ENCODE peak calls at places on chromosomes 3 and 15, in six cellular contexts. Q is ovary, W is H7, R is lung, U is astrocyte of the spinal cord, Y is kidney epithelial cell. H is an unnamed sample.

GRCh38 chr3:44439499-44440295 is 37.8 kb downstream of the ZNF445 start:
- DNase-seq in U (peak; percentile 60), W (no peak), Q (peak; percentile 41), R (peak; percentile 80), Y (no peak), H (peak; percentile 47)

GRCh38 chr3:176190755-176191154 is 1006.5 kb downstream of the TBL1XR1 start:
- DNase-seq in U (no peak), Y (no peak), W (no peak), Q (no peak), R (no peak), H (no peak)

GRCh38 chr15:42031211-42031915 is 10.5 kb upstream of the PLA2G4E start:
- DNase-seq in W (no peak), R (no peak), Q (no peak), U (no peak), Y (no peak), H (no peak)

GRCh38 chr15:92306662-92307061 is 87.0 kb upstream of the ST8SIA2 start:
- DNase-seq in Y (no peak), W (peak; percentile 28), R (no peak), Q (no peak), U (no peak), H (no peak)

GRCh38 chr15:93485922-93486327 is 396.9 kb upstream of the RGMA start:
- DNase-seq in U (no peak), W (no peak), Y (no peak), Q (peak; percentile 61), R (no peak), H (no peak)

GRCh38 chr3:8629151-8630021 is 15.2 kb downstream of the SSUH2 start:
- DNase-seq in W (no peak), Q (no peak), Y (peak; percentile 77), U (peak; percentile 81), R (peak; percentile 80), H (no peak)

GRCh38 chr15:86347245-86347644 is 267.6 kb downstream of the AGBL1 start:
- DNase-seq in W (no peak), R (no peak), Y (no peak), U (no peak), Q (no peak), H (no peak)

GRCh38 chr3:117531078-117531477 is 821.5 kb downstream of the TUSC7 start:
- DNase-seq in Q (no peak), Y (no peak), W (no peak), U (no peak), R (no peak), H (no peak)

GRCh38 chr15:85002517-85002916 is 20.9 kb downstream of the PDE8A start:
- DNase-seq in W (no peak), Q (no peak), R (no peak), Y (no peak), U (no peak), H (no peak)

GRCh38 chr3:61903931-61904657 is 342.7 kb downstream of the PTPRG start:
- DNase-seq in Y (no peak), U (peak; percentile 64), R (no peak), Q (no peak), W (no peak), H (no peak)

GRCh38 chr15:58165661-58166060 is 27.5 kb downstream of the AQP9 start:
- DNase-seq in U (peak; percentile 35), Y (no peak), Q (peak; percentile 47), R (peak; percentile 32), W (no peak), H (no peak)

GRCh38 chr3:50503504-50503903 is at the start of gene CACNA2D2:
- DNase-seq in U (no peak), Q (peak; percentile 73), W (peak; percentile 97), Y (no peak), R (peak; percentile 67), H (no peak)

GRCh38 chr3:192850501-192850981 is 67.1 kb downstream of the MB21D2 start:
- DNase-seq in W (no peak), R (no peak), Y (no peak), U (peak; percentile 73), Q (no peak), H (no peak)

GRCh38 chr15:67094001-67094826 is 28.8 kb downstream of the SMAD3 start:
- DNase-seq in W (no peak), Y (no peak), Q (no peak), R (no peak), U (no peak), H (peak; percentile 81)

GRCh38 chr15:52010633-52011595 is 8.1 kb upstream of the MAPK6 start:
- DNase-seq in Q (no peak), W (no peak), U (peak; percentile 84), R (peak; percentile 55), Y (no peak), H (no peak)

DNA sequence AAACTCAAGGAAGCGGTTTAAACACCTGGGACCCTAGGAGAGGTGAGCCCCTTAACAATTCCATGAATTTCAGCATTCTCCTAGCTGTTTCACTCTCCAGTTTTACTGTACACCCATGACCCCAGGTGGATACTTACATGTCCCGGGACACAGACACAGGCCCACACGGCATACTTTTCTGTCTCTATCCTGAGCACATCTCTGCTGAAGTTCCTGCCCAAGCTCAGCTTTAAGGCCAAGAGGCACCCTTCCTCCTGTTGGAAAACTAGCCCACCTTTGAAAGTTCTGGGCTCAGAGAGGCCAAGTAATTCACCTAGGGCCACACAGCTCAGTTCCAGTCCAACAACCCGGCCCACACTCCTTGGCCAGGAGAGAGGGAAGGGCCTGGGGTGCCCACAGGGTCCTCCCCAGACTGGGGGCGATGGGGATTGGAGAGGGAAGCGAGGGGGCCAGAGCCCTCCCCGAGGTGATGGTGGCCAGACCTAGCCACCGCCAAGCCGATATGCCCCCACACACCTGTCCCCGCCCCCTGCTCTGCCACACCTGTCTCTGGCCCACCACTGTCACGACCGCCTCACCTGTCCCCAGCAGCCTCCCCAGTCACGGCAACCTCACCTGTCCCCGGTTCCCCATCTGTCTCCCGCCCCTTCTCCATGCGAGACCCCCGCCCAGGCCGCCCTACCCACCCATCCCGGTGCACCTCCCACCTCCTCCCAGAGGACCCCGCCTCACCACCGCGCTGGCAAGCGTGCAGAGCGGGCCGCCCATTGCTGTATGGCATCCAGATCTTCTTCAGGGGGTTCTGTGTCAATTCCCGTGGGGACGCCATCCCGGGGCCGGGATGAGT is 431 bp downstream of the PFKFB4 start:
- DNase-seq in R (no peak), W (no peak), Y (no peak), Q (no peak), U (no peak), H (no peak)
- H3K4me3 ChIP-seq in R (peak overlapping the region; percentile 43), W (peak overlapping the region; percentile 75), Y (peak overlapping the region; percentile 62), Q (peak overlapping the region; percentile 56), U (peak overlapping the region; percentile 50), H (peak overlapping the region; percentile 74)

GRCh38 chr3:197222816-197223419 is 75.5 kb downstream of the DLG1 start:
- DNase-seq in Q (no peak), Y (no peak), R (no peak), W (no peak), U (no peak), H (no peak)

GRCh38 chr3:197225579-197225978 is 72.8 kb downstream of the DLG1 start:
- DNase-seq in W (no peak), U (no peak), Q (no peak), Y (no peak), R (no peak), H (no peak)

GRCh38 chr3:197226179-197226578 is 72.2 kb downstream of the DLG1 start:
- DNase-seq in Q (no peak), W (no peak), Y (peak; percentile 5), R (no peak), U (no peak), H (peak; percentile 64)

GRCh38 chr3:197227780-197228574 is 70.4 kb downstream of the DLG1 start:
- DNase-seq in R (no peak), W (no peak), U (no peak), Q (no peak), Y (no peak), H (no peak)

DNA sequence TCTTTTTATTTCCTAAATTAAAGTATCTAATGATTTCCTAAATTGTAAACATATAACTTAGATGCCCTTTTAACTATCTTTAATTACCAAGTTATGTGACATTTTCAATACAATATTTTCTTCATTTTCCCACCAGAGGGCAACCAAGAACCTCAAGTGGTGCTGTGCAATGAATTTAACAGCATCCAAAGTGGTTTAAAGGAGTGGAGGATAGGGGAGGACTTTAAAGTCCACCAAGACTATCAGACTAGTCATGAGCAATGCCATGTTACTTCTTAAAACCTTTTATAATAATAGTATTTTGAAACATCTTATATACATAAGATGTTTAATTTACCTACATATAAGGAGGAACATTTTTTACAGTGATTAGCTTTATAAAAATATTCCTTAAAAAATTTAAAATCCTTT is 74.4 kb downstream of the DLG1 start:
- DNase-seq in W (peak; percentile 53), Y (peak; percentile 16), Q (no peak), U (peak; percentile 66), R (no peak), H (peak; percentile 92)
- H3K4me3 ChIP-seq in W (no peak overlapping the region), Y (no peak overlapping the region), Q (no peak overlapping the region), U (no peak overlapping the region), R (no peak overlapping the region), H (no peak overlapping the region)

GRCh38 chr3:5126586-5126985 is 4.5 kb downstream of the ARL8B start:
- DNase-seq in Y (no peak), U (no peak), W (no peak), R (no peak), Q (no peak), H (no peak)
- H3K4me3 ChIP-seq in Y (no peak overlapping the region), U (no peak overlapping the region), W (no peak overlapping the region), R (no peak overlapping the region), Q (no peak overlapping the region), H (no peak overlapping the region)

GRCh38 chr3:5123937-5124336 is 1.8 kb downstream of the ARL8B start:
- DNase-seq in Y (no peak), R (no peak), U (no peak), Q (no peak), W (no peak), H (no peak)
- H3K4me3 ChIP-seq in Y (peak overlapping the region; percentile 99), R (no peak overlapping the region), U (no peak overlapping the region), Q (peak overlapping the region; percentile 97), W (no peak overlapping the region), H (peak overlapping the region; percentile 100)

DNA sequence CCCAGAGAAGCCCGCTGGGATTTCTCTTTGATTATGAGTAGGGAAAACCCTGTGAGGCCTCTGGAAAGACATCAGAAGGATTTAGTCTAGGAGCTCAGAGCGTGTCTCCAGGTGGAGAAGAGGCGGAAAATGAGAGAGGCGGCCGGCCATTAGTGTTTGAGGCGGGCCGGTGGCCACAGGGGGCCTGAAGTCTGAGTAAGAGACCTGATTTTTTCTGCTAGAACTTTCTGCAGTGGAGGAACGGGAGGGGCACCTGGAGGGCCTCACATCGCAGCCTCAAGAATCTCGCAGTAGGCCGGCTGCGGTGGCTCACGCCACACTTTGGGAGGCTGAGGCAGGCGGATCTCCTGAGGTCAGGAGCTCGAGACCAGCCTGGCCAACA is 28.5 kb downstream of the KLHDC8B start:
- DNase-seq in R (no peak), W (no peak), Q (no peak), Y (no peak), U (no peak), H (no peak)
- H3K4me3 ChIP-seq in R (peak overlapping the region; percentile 33), W (no peak overlapping the region), Q (peak overlapping the region; percentile 46), Y (peak overlapping the region; percentile 31), U (peak overlapping the region; percentile 40), H (no peak overlapping the region)

DNA sequence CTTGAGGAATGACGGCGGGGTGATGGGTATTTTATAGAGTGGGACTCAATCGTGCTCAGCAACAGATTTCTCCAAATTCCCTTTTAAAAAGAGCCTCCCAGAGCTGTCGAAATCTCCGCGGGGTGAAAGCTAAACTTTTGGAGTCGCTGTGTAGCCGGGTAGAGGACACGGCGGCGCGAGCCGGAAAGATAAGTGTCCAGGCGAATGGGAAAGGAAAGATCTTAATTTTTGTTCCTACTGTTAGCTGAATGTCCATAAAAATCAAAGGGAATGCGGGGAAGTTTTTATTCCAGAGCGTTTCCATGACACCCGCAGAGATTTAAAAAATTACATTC is 9.1 kb downstream of the EOMES start:
- DNase-seq in U (no peak), W (no peak), R (no peak), Y (no peak), Q (no peak), H (no peak)
- H3K4me3 ChIP-seq in U (peak overlapping the region; percentile 44), W (peak overlapping the region; percentile 41), R (peak overlapping the region; percentile 26), Y (peak overlapping the region; percentile 24), Q (peak overlapping the region; percentile 48), H (no peak overlapping the region)

H was measured in Karpas-422.